ENCODE peak calls at places on chromosome 18, in four cellular contexts. S is HCT116, M is Panc1, U is HepG2. X is an unnamed sample. For H3K27me3, the result is how much of the 10 kb centered on the place peaks cover.

GRCh38 chr18:3042337-3042736 is 29.4 kb upstream of the LPIN2 start:
- DNase-seq in S (no peak), M (no peak), U (no peak), X (no peak)

GRCh38 chr18:74488354-74488753 is 7.8 kb upstream of the CNDP2 start:
- DNase-seq in S (no peak), M (no peak), U (no peak), X (no peak)

GRCh38 chr18:13889661-13890060 is 25.7 kb downstream of the MC2R start:
- DNase-seq in S (no peak), M (no peak), U (peak), X (no peak)

GRCh38 chr18:61502472-61502871 is 169.2 kb downstream of the CDH20 start:
- DNase-seq in S (peak), M (peak), U (peak), X (peak)

GRCh38 chr18:22783245-22783644 is 149.9 kb upstream of the RBBP8 start:
- DNase-seq in S (no peak), M (no peak), U (no peak), X (no peak)

GRCh38 chr18:59760212-59760997 is 63.2 kb upstream of the CCBE1 start:
- DNase-seq in S (no peak), M (no peak), U (no peak), X (no peak)

GRCh38 chr18:61900504-61901281 is 7.9 kb upstream of the RNF152 start:
- DNase-seq in S (no peak), M (no peak), U (no peak), X (no peak)

GRCh38 chr18:59865241-59865986 is 34.4 kb upstream of the PMAIP1 start:
- DNase-seq in S (no peak), M (no peak), U (no peak), X (peak)

DNA sequence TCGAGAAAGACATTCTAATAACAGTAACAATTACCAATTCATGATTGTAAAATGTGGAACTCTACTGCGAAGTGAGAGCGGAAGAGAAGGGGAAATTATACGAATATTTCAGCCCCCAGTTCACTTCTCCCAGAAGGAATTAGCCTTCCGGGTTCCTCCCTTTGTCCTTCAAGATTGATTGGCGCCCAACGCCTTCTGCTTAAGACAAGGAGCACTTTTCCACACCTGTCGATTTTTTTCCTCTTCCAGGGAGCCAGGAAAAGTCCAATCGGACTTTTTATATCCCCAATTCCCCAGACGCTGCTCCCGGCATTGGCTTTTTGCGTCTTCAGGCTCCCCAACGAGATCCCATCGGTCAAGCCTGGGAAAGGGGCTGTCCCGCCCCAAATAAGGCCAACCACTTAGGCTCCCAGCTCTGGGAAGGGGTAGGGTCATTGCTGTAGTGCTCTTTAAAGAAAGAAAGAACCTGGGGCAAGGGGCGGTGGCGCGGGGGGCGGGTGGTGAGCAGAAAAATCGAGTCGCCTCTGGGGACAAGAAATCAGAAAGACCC is 1.5 kb downstream of the DSC2 start:
- DNase-seq in S (no peak), M (no peak), U (peak), X (no peak)
- TF ChIP-seq REST in S (no peak), M (no peak), U (no peak), X (no peak)

GRCh38 chr18:37566479-37567060 is 972 bp upstream of the CELF4 start:
- DNase-seq in S (no peak), M (no peak), U (no peak), X (no peak)

GRCh38 chr18:37563810-37564511 is 1.6 kb downstream of the CELF4 start:
- DNase-seq in S (no peak), M (no peak), U (no peak), X (no peak)

GRCh38 chr18:37565138-37565984 is at the start of gene CELF4:
- DNase-seq in S (no peak), M (no peak), U (no peak), X (no peak)

GRCh38 chr18:37565985-37566478 is 434 bp upstream of the CELF4 start:
- DNase-seq in S (no peak), M (no peak), U (no peak), X (no peak)

DNA sequence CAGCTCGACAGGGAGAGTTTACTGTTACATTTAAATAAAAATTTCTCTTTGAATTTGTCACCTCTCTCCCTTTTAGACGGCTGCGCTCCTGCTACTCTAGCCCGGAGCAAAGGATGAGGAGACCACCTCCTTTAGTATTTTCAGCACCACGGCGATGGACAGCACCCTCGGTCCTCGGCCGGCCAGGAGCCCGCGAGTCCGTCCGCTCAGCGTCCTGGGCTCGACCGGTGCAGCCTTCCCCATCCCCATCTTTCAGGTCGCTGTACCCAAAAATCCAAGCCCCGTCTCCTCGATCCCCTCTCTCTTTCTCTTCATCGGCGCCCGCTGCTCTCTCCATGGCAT is 831 bp downstream of the CELF4 start:
- DNase-seq in S (no peak), M (no peak), U (no peak), X (no peak)
- H3K27me3 ChIP-seq in S (under half), M (under half), U (under half), X (half or more)

DNA sequence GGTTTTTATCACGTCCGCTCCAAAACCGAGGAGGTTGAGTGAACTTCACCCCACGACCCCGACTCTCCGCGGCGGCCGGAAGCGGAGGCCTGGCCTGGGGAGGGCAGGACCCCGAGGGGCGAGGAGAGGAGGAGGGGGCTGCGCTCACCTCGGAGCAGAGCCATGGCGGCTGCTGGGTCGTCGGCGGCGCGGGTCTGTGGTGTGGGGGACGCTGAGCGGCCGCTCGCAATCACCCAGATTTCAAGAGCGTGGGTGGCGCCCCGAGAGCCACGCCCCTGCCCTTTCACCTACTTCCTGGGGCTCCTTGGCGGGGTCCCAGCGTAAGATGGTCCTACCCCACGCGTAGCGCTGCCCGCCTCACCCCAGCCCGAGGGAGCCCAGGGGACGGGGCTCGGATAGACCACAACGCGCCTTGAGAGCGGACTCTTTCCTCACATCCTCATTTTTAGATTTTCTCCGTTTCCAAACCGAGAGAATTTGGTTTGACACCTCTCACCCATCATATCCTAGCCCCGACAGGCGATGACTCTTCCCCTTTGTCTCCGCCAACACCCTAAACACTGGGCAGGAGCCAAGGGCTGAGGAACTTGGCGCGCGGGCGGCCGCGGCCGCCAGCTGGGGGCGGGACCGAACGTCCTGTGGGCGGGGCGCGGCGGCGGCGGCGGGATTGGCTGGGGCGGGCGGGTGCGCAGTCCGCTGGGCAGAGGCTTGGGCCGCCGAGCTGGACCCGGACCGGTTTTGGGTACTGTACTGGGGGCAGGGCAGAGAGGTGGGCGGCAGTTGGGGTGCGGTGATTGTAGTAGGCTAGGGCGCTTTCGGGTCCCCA is at the start of gene ACAA2:
- DNase-seq in S (peak), M (peak), U (peak), X (peak)
- TF ChIP-seq REST in S (no peak), M (no peak), U (no peak), X (no peak)

GRCh38 chr18:34223164-34223892 is 1.4 kb downstream of the NOL4 start:
- DNase-seq in S (no peak), M (no peak), U (no peak), X (no peak)
- H3K27me3 ChIP-seq in S (under half), M (under half), U (under half), X (half or more)

GRCh38 chr18:45417392-45417791 is 197.9 kb upstream of the SLC14A2 start:
- DNase-seq in S (no peak), M (no peak), U (no peak), X (no peak)

GRCh38 chr18:45415614-45416013 is 199.7 kb upstream of the SLC14A2 start:
- DNase-seq in S (no peak), M (no peak), U (no peak), X (no peak)

GRCh38 chr18:45413180-45413836 is 202.0 kb upstream of the SLC14A2 start:
- DNase-seq in S (no peak), M (no peak), U (no peak), X (no peak)

GRCh38 chr18:45412577-45412976 is 202.7 kb upstream of the SLC14A2 start:
- DNase-seq in S (no peak), M (no peak), U (no peak), X (no peak)

DNA sequence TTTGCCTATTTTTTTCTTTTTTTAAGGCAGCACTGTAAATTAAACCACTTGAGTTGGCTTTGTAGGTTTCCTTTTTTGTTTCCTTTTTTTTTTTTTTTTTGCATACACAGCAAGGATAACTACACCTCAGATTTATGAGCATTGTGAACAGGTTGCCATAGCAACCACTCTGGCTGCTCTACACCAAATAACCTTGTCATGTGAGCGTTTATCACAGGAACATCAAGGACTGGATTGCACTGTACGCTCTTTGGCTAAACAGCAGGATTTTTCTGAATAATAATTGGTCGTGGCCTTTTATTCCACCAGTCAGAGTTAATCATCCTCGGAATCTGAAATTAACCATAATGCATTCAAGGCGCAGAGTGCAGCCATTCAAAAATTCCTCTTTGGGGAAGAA is 199.1 kb upstream of the SLC14A2 start:
- DNase-seq in S (no peak), M (no peak), U (no peak), X (no peak)
- TF ChIP-seq REST in S (no peak), M (no peak), U (no peak), X (no peak)

GRCh38 chr18:295756-296155 is 27.9 kb upstream of the THOC1 start:
- DNase-seq in S (no peak), M (no peak), U (no peak), X (no peak)
- H3K27me3 ChIP-seq in S (under half), M (under half), U (under half), X (under half)

X was measured in HL-60.